ENCODE peak calls at places on chromosomes 1 and 21, in seven cellular contexts. L, R, U, Y, V, X and Q are unnamed samples.

GRCh38 chr1:234851450-234852438 is 241.8 kb upstream of the IRF2BP2 start:
- DNase-seq in L (peak), R (peak), U (no peak), Y (peak), V (no peak), X (no peak), Q (peak)

GRCh38 chr1:223759273-223759672 is 46.9 kb downstream of the CAPN2 start:
- DNase-seq in L (no peak), R (no peak), U (no peak), Y (no peak), V (no peak), X (peak), Q (no peak)

GRCh38 chr1:76635784-76636183 is 231.5 kb upstream of the ST6GALNAC5 start:
- DNase-seq in L (peak), R (peak), U (no peak), Y (no peak), V (no peak), X (no peak), Q (no peak)

GRCh38 chr1:228515200-228515834 is 28.1 kb downstream of the RNF187 start:
- DNase-seq in L (peak), R (peak), U (no peak), Y (peak), V (peak), X (peak), Q (no peak)

GRCh38 chr21:30257773-30258172 is 25.0 kb downstream of the KRTAP24-1 start:
- DNase-seq in L (peak), R (peak), U (no peak), Y (peak), V (no peak), X (peak), Q (no peak)

GRCh38 chr1:211133841-211134669 is at the start of gene KCNH1:
- DNase-seq in L (peak), R (peak), U (peak), Y (peak), V (peak), X (peak), Q (peak)

GRCh38 chr1:117166076-117166475 is 44.5 kb upstream of the TRIM45 start:
- DNase-seq in L (peak), R (peak), U (no peak), Y (no peak), V (no peak), X (no peak), Q (no peak)

GRCh38 chr1:40076895-40077312 is 20.1 kb downstream of the PPT1 start:
- DNase-seq in L (peak), R (peak), U (no peak), Y (peak), V (no peak), X (no peak), Q (no peak)

GRCh38 chr1:223716302-223716862 is 4.0 kb downstream of the CAPN2 start:
- DNase-seq in L (peak), R (peak), U (no peak), Y (peak), V (peak), X (no peak), Q (peak)

GRCh38 chr1:232901255-232901654 is 49.2 kb upstream of the NTPCR start:
- DNase-seq in L (no peak), R (no peak), U (no peak), Y (no peak), V (no peak), X (no peak), Q (no peak)

GRCh38 chr1:36448530-36449051 is 1.7 kb downstream of the OSCP1 start:
- DNase-seq in L (peak), R (no peak), U (no peak), Y (peak), V (no peak), X (no peak), Q (no peak)

GRCh38 chr1:243716901-243717300 is 133.1 kb downstream of the AKT3 start:
- DNase-seq in L (peak), R (no peak), U (no peak), Y (no peak), V (no peak), X (no peak), Q (no peak)

GRCh38 chr1:47208374-47208850 is 18.6 kb upstream of the PDZK1IP1 start:
- DNase-seq in L (peak), R (no peak), U (no peak), Y (no peak), V (no peak), X (peak), Q (no peak)

GRCh38 chr1:55635856-55636255 is 420.7 kb upstream of the USP24 start:
- DNase-seq in L (peak), R (peak), U (no peak), Y (no peak), V (no peak), X (no peak), Q (no peak)

GRCh38 chr21:36700961-36701911 is 2.3 kb downstream of the SIM2 start:
- DNase-seq in L (no peak), R (no peak), U (no peak), Y (no peak), V (no peak), X (peak), Q (no peak)

GRCh38 chr1:1084372-1085170 is 10.5 kb upstream of the RNF223 start:
- DNase-seq in L (no peak), R (no peak), U (no peak), Y (no peak), V (no peak), X (peak), Q (no peak)

GRCh38 chr1:85462931-85463665 is 1.9 kb downstream of the DDAH1 start:
- DNase-seq in L (peak), R (no peak), U (no peak), Y (no peak), V (no peak), X (no peak), Q (no peak)

GRCh38 chr1:213623862-213624261 is 363.9 kb upstream of the PROX1 start:
- DNase-seq in L (no peak), R (no peak), U (no peak), Y (no peak), V (no peak), X (no peak), Q (no peak)

GRCh38 chr1:198937231-198938031 is 298.6 kb downstream of the PTPRC start:
- DNase-seq in L (peak), R (peak), U (peak), Y (peak), V (peak), X (peak), Q (no peak)

GRCh38 chr1:158248122-158248521 is 6.1 kb upstream of the CD1A start:
- DNase-seq in L (no peak), R (no peak), U (no peak), Y (peak), V (peak), X (no peak), Q (no peak)

GRCh38 chr1:154788886-154789285 is 81.2 kb downstream of the KCNN3 start:
- DNase-seq in L (no peak), R (no peak), U (no peak), Y (no peak), V (no peak), X (no peak), Q (no peak)

GRCh38 chr1:24155011-24155782 is 12.3 kb upstream of the IL22RA1 start:
- DNase-seq in L (peak), R (no peak), U (no peak), Y (no peak), V (peak), X (peak), Q (no peak)

GRCh38 chr1:172670791-172671190 is 11.9 kb downstream of the FASLG start:
- DNase-seq in L (no peak), R (no peak), U (no peak), Y (peak), V (no peak), X (no peak), Q (no peak)

GRCh38 chr1:117061986-117062415 is 1.9 kb downstream of the TTF2 start:
- DNase-seq in L (peak), R (peak), U (no peak), Y (peak), V (no peak), X (no peak), Q (no peak)

GRCh38 chr1:22184892-22185612 is 42.2 kb upstream of the WNT4 start:
- DNase-seq in L (no peak), R (peak), U (no peak), Y (no peak), V (no peak), X (peak), Q (peak)

GRCh38 chr1:15155760-15156743 is 2.5 kb downstream of the TMEM51 start:
- DNase-seq in L (no peak), R (peak), U (no peak), Y (peak), V (no peak), X (no peak), Q (no peak)

GRCh38 chr1:225908773-225909172 is 15.3 kb downstream of the PYCR2 start:
- DNase-seq in L (no peak), R (no peak), U (no peak), Y (no peak), V (no peak), X (peak), Q (no peak)

GRCh38 chr1:169933999-169934725 is 40.5 kb upstream of the SCYL3 start:
- DNase-seq in L (no peak), R (peak), U (no peak), Y (no peak), V (no peak), X (no peak), Q (no peak)

GRCh38 chr1:65489481-65489880 is 69.0 kb downstream of the LEPR start:
- DNase-seq in L (no peak), R (no peak), U (no peak), Y (no peak), V (no peak), X (no peak), Q (no peak)